ENCODE peak calls at places on chromosomes 4 and X, in eight cellular contexts. R is immature natural killer cell; O is ELF-1; J is fibroblast of gingiva; I is lower lobe of right lung; F is ELR; K is MV-4-11; Z is activated T-cell treated with anti-CD3 and anti-CD28 coated beads, Interleukin-2, amount 50 U/mL, for 1 hour. N is an unnamed sample.

GRCh38 chr4:150283689-150284088 is 205.4 kb downstream of the DCLK2 start:
- DNase-seq in R (no peak), O (no peak), J (peak; percentile 96), I (no peak), F (peak; percentile 78), K (no peak), Z (no peak), N (no peak)

GRCh38 chrX:118261136-118261535 is 84.8 kb upstream of the WDR44 start:
- DNase-seq in R (no peak), O (no peak), J (no peak), I (no peak), F (no peak), K (no peak), Z (no peak), N (no peak)

GRCh38 chr4:82467442-82467841 is 37.1 kb downstream of the ENOPH1 start:
- DNase-seq in R (no peak), O (no peak), J (no peak), I (no peak), F (no peak), K (no peak), Z (no peak), N (no peak)

GRCh38 chrX:13380230-13380629 is 60.4 kb upstream of the ATXN3L start:
- DNase-seq in R (no peak), O (no peak), J (peak; percentile 34), I (no peak), F (peak; percentile 76), K (no peak), Z (no peak), N (no peak)

GRCh38 chr4:7425591-7426468 is 8.9 kb downstream of the PSAPL1 start:
- DNase-seq in R (no peak), O (no peak), J (no peak), I (peak; percentile 36), F (no peak), K (no peak), Z (peak; percentile 13), N (no peak)

GRCh38 chrX:56813318-56813837 is 84.3 kb downstream of the NBDY start:
- DNase-seq in R (peak; percentile 83), O (no peak), J (peak; percentile 86), I (no peak), F (peak; percentile 49), K (peak; percentile 83), Z (peak; percentile 53), N (no peak)

GRCh38 chr4:47274931-47275330 is 188.6 kb downstream of the COMMD8 start:
- DNase-seq in R (no peak), O (no peak), J (no peak), I (no peak), F (no peak), K (no peak), Z (no peak), N (no peak)

GRCh38 chrX:9627827-9628406 is 137.7 kb downstream of the GPR143 start:
- DNase-seq in R (no peak), O (no peak), J (peak; percentile 3), I (no peak), F (peak; percentile 24), K (no peak), Z (no peak), N (no peak)

GRCh38 chr4:20773144-20773997 is 73.1 kb downstream of the PACRGL start:
- DNase-seq in R (peak; percentile 42), O (peak; percentile 71), J (peak; percentile 52), I (peak; percentile 47), F (peak; percentile 71), K (peak; percentile 10), Z (no peak), N (peak; percentile 20)

GRCh38 chr4:153499005-153499404 is 32.8 kb downstream of the TMEM131L start:
- DNase-seq in R (no peak), O (no peak), J (no peak), I (no peak), F (no peak), K (no peak), Z (no peak), N (no peak)

GRCh38 chr4:138927065-138927464 is 88.5 kb upstream of the NOCT start:
- DNase-seq in R (no peak), O (no peak), J (no peak), I (no peak), F (no peak), K (no peak), Z (no peak), N (no peak)

GRCh38 chr4:53527342-53527741 is 63.9 kb downstream of the LNX1 start:
- DNase-seq in R (no peak), O (peak; percentile 80), J (no peak), I (no peak), F (no peak), K (no peak), Z (no peak), N (no peak)

GRCh38 chrX:72105436-72105835 is 26.3 kb downstream of the RTL5 start:
- DNase-seq in R (peak; percentile 84), O (no peak), J (no peak), I (no peak), F (no peak), K (peak; percentile 47), Z (peak; percentile 34), N (no peak)

GRCh38 chr4:138199568-138200235 is 42.4 kb downstream of the SLC7A11 start:
- DNase-seq in R (no peak), O (no peak), J (no peak), I (no peak), F (peak; percentile 24), K (no peak), Z (no peak), N (no peak)

GRCh38 chrX:526295-527224 is 104.0 kb upstream of the SHOX start:
- DNase-seq in R (no peak), O (peak; percentile 68), J (no peak), I (no peak), F (no peak), K (no peak), Z (no peak), N (no peak)

GRCh38 chr4:79823148-79823763 is 249.8 kb downstream of the ANTXR2 start:
- DNase-seq in R (no peak), O (no peak), J (no peak), I (no peak), F (peak; percentile 33), K (no peak), Z (no peak), N (no peak)

GRCh38 chr4:16019666-16020065 is 56.7 kb upstream of the FGFBP2 start:
- DNase-seq in R (no peak), O (no peak), J (no peak), I (no peak), F (no peak), K (no peak), Z (no peak), N (no peak)

GRCh38 chr4:160848901-160849735 is 1314.7 kb downstream of the FSTL5 start:
- DNase-seq in R (no peak), O (peak; percentile 1), J (no peak), I (no peak), F (peak; percentile 57), K (no peak), Z (no peak), N (no peak)

GRCh38 chr4:8035371-8035780 is 95.7 kb upstream of the AFAP1 start:
- DNase-seq in R (no peak), O (no peak), J (peak; percentile 40), I (no peak), F (peak; percentile 56), K (peak; percentile 63), Z (no peak), N (no peak)

GRCh38 chrX:155065035-155065734 is 5.8 kb downstream of the CMC4 start:
- DNase-seq in R (no peak), O (no peak), J (peak; percentile 14), I (no peak), F (peak; percentile 56), K (no peak), Z (no peak), N (no peak)

GRCh38 chr4:24067781-24068193 is 177.9 kb upstream of the PPARGC1A start:
- DNase-seq in R (no peak), O (peak; percentile 10), J (peak; percentile 34), I (no peak), F (peak; percentile 87), K (no peak), Z (no peak), N (peak; percentile 30)

GRCh38 chrX:48966796-48967579 is 4.7 kb downstream of the KCND1 start:
- DNase-seq in R (no peak), O (no peak), J (no peak), I (no peak), F (peak; percentile 51), K (no peak), Z (no peak), N (no peak)

GRCh38 chrX:18674417-18674787 is 2.5 kb upstream of the RS1 start:
- DNase-seq in R (no peak), O (no peak), J (no peak), I (peak; percentile 57), F (no peak), K (no peak), Z (peak; percentile 39), N (peak; percentile 34)

GRCh38 chr4:107153228-107153627 is 117.1 kb upstream of the DKK2 start:
- DNase-seq in R (no peak), O (peak; percentile 77), J (no peak), I (peak; percentile 30), F (peak; percentile 33), K (peak; percentile 24), Z (no peak), N (no peak)

GRCh38 chrX:41085883-41086626 is 810 bp downstream of the USP9X start:
- DNase-seq in R (peak; percentile 63), O (peak; percentile 81), J (peak; percentile 14), I (peak; percentile 58), F (peak; percentile 60), K (no peak), Z (peak; percentile 59), N (peak; percentile 55)

GRCh38 chrX:21509912-21510311 is 135.7 kb downstream of the CNKSR2 start:
- DNase-seq in R (no peak), O (no peak), J (no peak), I (no peak), F (peak; percentile 67), K (no peak), Z (no peak), N (no peak)

GRCh38 chr4:137283737-137284136 is 248.6 kb downstream of the PCDH18 start:
- DNase-seq in R (no peak), O (no peak), J (peak; percentile 25), I (no peak), F (peak; percentile 29), K (no peak), Z (no peak), N (no peak)

GRCh38 chrX:8743126-8743732 is 11.3 kb upstream of the ANOS1 start:
- DNase-seq in R (peak; percentile 47), O (peak; percentile 72), J (no peak), I (peak; percentile 62), F (peak; percentile 58), K (peak; percentile 19), Z (peak; percentile 66), N (peak; percentile 64)

GRCh38 chr4:11440481-11441181 is 11.9 kb upstream of the HS3ST1 start:
- DNase-seq in R (no peak), O (no peak), J (no peak), I (no peak), F (no peak), K (no peak), Z (no peak), N (no peak)

GRCh38 chrX:107723501-107723900 is 52.1 kb downstream of the TSC22D3 start:
- DNase-seq in R (no peak), O (no peak), J (no peak), I (no peak), F (no peak), K (no peak), Z (no peak), N (no peak)

GRCh38 chr4:8819421-8820177 is 52.0 kb downstream of the HMX1 start:
- DNase-seq in R (no peak), O (no peak), J (no peak), I (no peak), F (no peak), K (peak; percentile 86), Z (no peak), N (no peak)